ENCODE peak calls at places on chromosome 11, in eight cellular contexts. One of them, this sample, is unnamed.

GRCh38 chr11:78782725-78783124 is 208.1 kb upstream of the NARS2 start:
- DNase-seq in choroid plexus epithelial cell: peak; percentile 22
- DNase-seq in transverse colon: no peak
- DNase-seq in endothelial cell: no peak
- DNase-seq in BE2C: no peak
- DNase-seq in stomach: no peak
- DNase-seq in coronary artery: no peak
- DNase-seq in mammary epithelial cell: no peak
- DNase-seq in this sample: no peak

GRCh38 chr11:8352090-8352489 is 88.4 kb upstream of the LMO1 start:
- DNase-seq in endothelial cell: no peak
- DNase-seq in choroid plexus epithelial cell: peak; percentile 13
- DNase-seq in coronary artery: no peak
- DNase-seq in stomach: no peak
- DNase-seq in mammary epithelial cell: no peak
- DNase-seq in BE2C: no peak
- DNase-seq in transverse colon: no peak
- DNase-seq in this sample: no peak

GRCh38 chr11:15139958-15140659 is 25.4 kb downstream of the INSC start:
- DNase-seq in stomach: no peak
- DNase-seq in mammary epithelial cell: no peak
- DNase-seq in BE2C: no peak
- DNase-seq in endothelial cell: no peak
- DNase-seq in coronary artery: no peak
- DNase-seq in transverse colon: no peak
- DNase-seq in choroid plexus epithelial cell: no peak
- DNase-seq in this sample: no peak

GRCh38 chr11:59574932-59575904 is 40.4 kb downstream of the OSBP start:
- DNase-seq in BE2C: no peak
- DNase-seq in mammary epithelial cell: no peak
- DNase-seq in transverse colon: no peak
- DNase-seq in stomach: no peak
- DNase-seq in choroid plexus epithelial cell: no peak
- DNase-seq in coronary artery: no peak
- DNase-seq in endothelial cell: no peak
- DNase-seq in this sample: no peak

GRCh38 chr11:123212406-123212805 is 17.4 kb upstream of the CLMP start:
- DNase-seq in coronary artery: no peak
- DNase-seq in choroid plexus epithelial cell: no peak
- DNase-seq in transverse colon: no peak
- DNase-seq in BE2C: no peak
- DNase-seq in stomach: no peak
- DNase-seq in endothelial cell: no peak
- DNase-seq in mammary epithelial cell: no peak
- DNase-seq in this sample: no peak

GRCh38 chr11:14082338-14082737 is 119.8 kb downstream of the SPON1 start:
- DNase-seq in BE2C: no peak
- DNase-seq in coronary artery: no peak
- DNase-seq in mammary epithelial cell: no peak
- DNase-seq in stomach: no peak
- DNase-seq in endothelial cell: no peak
- DNase-seq in choroid plexus epithelial cell: no peak
- DNase-seq in transverse colon: no peak
- DNase-seq in this sample: no peak

GRCh38 chr11:84261707-84262106 is 975.5 kb upstream of the CCDC90B start:
- DNase-seq in endothelial cell: peak; percentile 24
- DNase-seq in BE2C: peak; percentile 46
- DNase-seq in transverse colon: no peak
- DNase-seq in coronary artery: no peak
- DNase-seq in choroid plexus epithelial cell: peak; percentile 13
- DNase-seq in stomach: no peak
- DNase-seq in mammary epithelial cell: no peak
- DNase-seq in this sample: no peak

GRCh38 chr11:6307879-6308278 is 12.4 kb downstream of the CAVIN3 start:
- DNase-seq in transverse colon: no peak
- DNase-seq in stomach: no peak
- DNase-seq in BE2C: no peak
- DNase-seq in mammary epithelial cell: no peak
- DNase-seq in endothelial cell: no peak
- DNase-seq in coronary artery: no peak
- DNase-seq in choroid plexus epithelial cell: no peak
- DNase-seq in this sample: no peak

GRCh38 chr11:3674189-3674588 is 3.0 kb upstream of the CHRNA10 start:
- DNase-seq in stomach: no peak
- DNase-seq in mammary epithelial cell: peak; percentile 93
- DNase-seq in endothelial cell: no peak
- DNase-seq in BE2C: no peak
- DNase-seq in coronary artery: no peak
- DNase-seq in transverse colon: no peak
- DNase-seq in choroid plexus epithelial cell: peak; percentile 79
- DNase-seq in this sample: no peak

GRCh38 chr11:7869467-7869866 is 61.6 kb downstream of the OR10A6 start:
- DNase-seq in transverse colon: no peak
- DNase-seq in endothelial cell: no peak
- DNase-seq in BE2C: no peak
- DNase-seq in mammary epithelial cell: peak; percentile 44
- DNase-seq in coronary artery: no peak
- DNase-seq in choroid plexus epithelial cell: peak; percentile 73
- DNase-seq in stomach: no peak
- DNase-seq in this sample: no peak

GRCh38 chr11:40722179-40722795 is 737.2 kb downstream of the LRRC4C start:
- DNase-seq in coronary artery: no peak
- DNase-seq in stomach: no peak
- DNase-seq in mammary epithelial cell: peak; percentile 28
- DNase-seq in BE2C: peak; percentile 30
- DNase-seq in endothelial cell: peak; percentile 49
- DNase-seq in choroid plexus epithelial cell: peak; percentile 28
- DNase-seq in transverse colon: no peak
- DNase-seq in this sample: peak; percentile 69

GRCh38 chr11:124474779-124475178 is 29.3 kb upstream of the OR8B8 start:
- DNase-seq in coronary artery: no peak
- DNase-seq in mammary epithelial cell: no peak
- DNase-seq in endothelial cell: no peak
- DNase-seq in transverse colon: no peak
- DNase-seq in BE2C: no peak
- DNase-seq in stomach: no peak
- DNase-seq in choroid plexus epithelial cell: no peak
- DNase-seq in this sample: no peak

GRCh38 chr11:25860677-25861445 is 471.1 kb upstream of the ANO3 start:
- DNase-seq in coronary artery: no peak
- DNase-seq in stomach: no peak
- DNase-seq in choroid plexus epithelial cell: peak; percentile 80
- DNase-seq in transverse colon: no peak
- DNase-seq in BE2C: no peak
- DNase-seq in mammary epithelial cell: no peak
- DNase-seq in endothelial cell: no peak
- DNase-seq in this sample: no peak

GRCh38 chr11:99020324-99021225 is at the start of gene CNTN5:
- DNase-seq in choroid plexus epithelial cell: peak; percentile 63
- DNase-seq in endothelial cell: peak; percentile 58
- DNase-seq in mammary epithelial cell: peak; percentile 4
- DNase-seq in transverse colon: peak; percentile 13
- DNase-seq in BE2C: peak; percentile 83
- DNase-seq in stomach: no peak
- DNase-seq in coronary artery: peak; percentile 73
- DNase-seq in this sample: peak; percentile 75

GRCh38 chr11:116312560-116313340 is 460.0 kb downstream of the BUD13 start:
- DNase-seq in stomach: peak; percentile 82
- DNase-seq in BE2C: peak; percentile 95
- DNase-seq in coronary artery: no peak
- DNase-seq in endothelial cell: no peak
- DNase-seq in transverse colon: peak; percentile 69
- DNase-seq in choroid plexus epithelial cell: peak; percentile 1
- DNase-seq in mammary epithelial cell: peak; percentile 10
- DNase-seq in this sample: peak; percentile 27

GRCh38 chr11:95230054-95231034 is 658 bp downstream of the SESN3 start:
- DNase-seq in BE2C: peak; percentile 52
- DNase-seq in coronary artery: peak; percentile 72
- DNase-seq in endothelial cell: peak; percentile 47
- DNase-seq in choroid plexus epithelial cell: peak; percentile 30
- DNase-seq in stomach: no peak
- DNase-seq in mammary epithelial cell: peak; percentile 42
- DNase-seq in transverse colon: peak; percentile 24
- DNase-seq in this sample: peak; percentile 63

GRCh38 chr11:82889133-82890001 is 10.9 kb downstream of the PRCP start:
- DNase-seq in coronary artery: no peak
- DNase-seq in stomach: no peak
- DNase-seq in endothelial cell: peak; percentile 13
- DNase-seq in mammary epithelial cell: no peak
- DNase-seq in BE2C: no peak
- DNase-seq in transverse colon: no peak
- DNase-seq in choroid plexus epithelial cell: no peak
- DNase-seq in this sample: no peak
- TF ChIP-seq CTCF in coronary artery: no peak
- TF ChIP-seq CTCF in stomach: no peak
- TF ChIP-seq CTCF in endothelial cell: no peak
- TF ChIP-seq CTCF in mammary epithelial cell: no peak
- TF ChIP-seq CTCF in BE2C: no peak
- TF ChIP-seq CTCF in transverse colon: no peak
- TF ChIP-seq CTCF in choroid plexus epithelial cell: no peak
- TF ChIP-seq CTCF in this sample: no peak

DNA sequence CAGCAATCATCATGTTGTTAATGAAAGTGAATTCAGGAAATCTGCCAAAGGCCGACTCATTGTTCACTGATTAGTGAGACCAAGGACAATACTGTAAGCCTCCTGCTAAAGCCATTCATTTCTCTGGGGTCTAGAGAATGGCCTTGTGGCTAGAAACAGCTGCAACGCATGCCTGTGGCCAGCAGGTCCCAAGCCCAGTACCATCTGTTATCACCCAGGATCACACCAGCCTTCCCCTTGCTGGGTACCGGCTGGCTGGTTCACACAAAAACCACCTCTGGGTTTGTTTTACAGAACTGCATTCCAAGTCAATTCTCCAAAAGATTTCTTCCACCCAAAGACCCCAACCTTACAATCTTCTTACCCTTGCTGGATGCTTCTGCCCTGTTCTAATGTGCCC is 1.1 kb downstream of the PLAAT5 start:
- DNase-seq in mammary epithelial cell: no peak
- DNase-seq in transverse colon: no peak
- DNase-seq in endothelial cell: no peak
- DNase-seq in coronary artery: no peak
- DNase-seq in BE2C: no peak
- DNase-seq in stomach: no peak
- DNase-seq in choroid plexus epithelial cell: peak; percentile 59
- DNase-seq in this sample: peak; percentile 67
- TF ChIP-seq CTCF in mammary epithelial cell: no peak
- TF ChIP-seq CTCF in transverse colon: no peak
- TF ChIP-seq CTCF in endothelial cell: no peak
- TF ChIP-seq CTCF in coronary artery: no peak
- TF ChIP-seq CTCF in BE2C: no peak
- TF ChIP-seq CTCF in stomach: no peak
- TF ChIP-seq CTCF in choroid plexus epithelial cell: peak; percentile 10
- TF ChIP-seq CTCF in this sample: peak; percentile 52

GRCh38 chr11:119030329-119031047 is at the start of gene SLC37A4:
- DNase-seq in choroid plexus epithelial cell: peak; percentile 99
- DNase-seq in stomach: peak; percentile 99
- DNase-seq in BE2C: peak; percentile 99
- DNase-seq in endothelial cell: peak; percentile 97
- DNase-seq in mammary epithelial cell: peak; percentile 96
- DNase-seq in transverse colon: peak; percentile 100
- DNase-seq in coronary artery: peak; percentile 97
- DNase-seq in this sample: peak; percentile 98
- TF ChIP-seq CTCF in choroid plexus epithelial cell: no peak
- TF ChIP-seq CTCF in stomach: peak; percentile 89
- TF ChIP-seq CTCF in BE2C: peak; percentile 92
- TF ChIP-seq CTCF in endothelial cell: peak; percentile 92
- TF ChIP-seq CTCF in mammary epithelial cell: no peak
- TF ChIP-seq CTCF in transverse colon: peak; percentile 80
- TF ChIP-seq CTCF in coronary artery: peak; percentile 82
- TF ChIP-seq CTCF in this sample: no peak

GRCh38 chr11:65019824-65020223 is 5.9 kb downstream of the ARL2 start:
- DNase-seq in stomach: no peak
- DNase-seq in endothelial cell: no peak
- DNase-seq in choroid plexus epithelial cell: no peak
- DNase-seq in transverse colon: no peak
- DNase-seq in BE2C: no peak
- DNase-seq in coronary artery: no peak
- DNase-seq in mammary epithelial cell: no peak
- DNase-seq in this sample: no peak
- TF ChIP-seq CTCF in stomach: no peak
- TF ChIP-seq CTCF in endothelial cell: no peak
- TF ChIP-seq CTCF in choroid plexus epithelial cell: no peak
- TF ChIP-seq CTCF in transverse colon: no peak
- TF ChIP-seq CTCF in BE2C: no peak
- TF ChIP-seq CTCF in coronary artery: no peak
- TF ChIP-seq CTCF in mammary epithelial cell: no peak
- TF ChIP-seq CTCF in this sample: no peak

This sample was measured in glutamatergic neuron.